ENCODE peak calls at places on chromosome 3, in five cellular contexts. K, H, N, W and P are unnamed samples.

GRCh38 chr3:36444909-36445308 is 64.6 kb downstream of the STAC start:
- DNase-seq in K (no peak), H (peak; percentile 59), N (no peak), W (no peak), P (no peak)

GRCh38 chr3:27666708-27667107 is 55.4 kb downstream of the EOMES start:
- DNase-seq in K (peak; percentile 83), H (peak; percentile 88), N (peak; percentile 59), W (no peak), P (peak; percentile 53)

GRCh38 chr3:9901967-9902366 is 681 bp upstream of the IL17RE start:
- DNase-seq in K (no peak), H (no peak), N (no peak), W (no peak), P (no peak)

GRCh38 chr3:41249318-41249717 is 50.0 kb downstream of the CTNNB1 start:
- DNase-seq in K (no peak), H (no peak), N (no peak), W (no peak), P (no peak)

GRCh38 chr3:61452536-61452991 is 108.8 kb upstream of the PTPRG start:
- DNase-seq in K (no peak), H (peak; percentile 60), N (no peak), W (no peak), P (no peak)

GRCh38 chr3:23644099-23644498 is 161.7 kb upstream of the UBE2E1 start:
- DNase-seq in K (no peak), H (no peak), N (no peak), W (no peak), P (no peak)

GRCh38 chr3:188257384-188257961 is 103.5 kb downstream of the LPP start:
- DNase-seq in K (no peak), H (no peak), N (no peak), W (no peak), P (no peak)

GRCh38 chr3:187646906-187647660 is 23.1 kb downstream of the SST start:
- DNase-seq in K (no peak), H (no peak), N (no peak), W (no peak), P (no peak)

GRCh38 chr3:172124271-172124670 is 84.9 kb downstream of the FNDC3B start:
- DNase-seq in K (no peak), H (no peak), N (no peak), W (no peak), P (no peak)

GRCh38 chr3:158742861-158743260 is 10.6 kb upstream of the RARRES1 start:
- DNase-seq in K (no peak), H (peak; percentile 68), N (no peak), W (no peak), P (no peak)

GRCh38 chr3:167936010-167936409 is 159.7 kb downstream of the GOLIM4 start:
- DNase-seq in K (peak; percentile 37), H (no peak), N (no peak), W (no peak), P (no peak)

GRCh38 chr3:27279153-27279552 is 90.0 kb downstream of the NEK10 start:
- DNase-seq in K (no peak), H (peak; percentile 21), N (no peak), W (no peak), P (peak; percentile 23)

GRCh38 chr3:186842426-186843038 is at the start of gene ADIPOQ:
- DNase-seq in K (no peak), H (no peak), N (no peak), W (no peak), P (no peak)

GRCh38 chr3:27509376-27509775 is 25.2 kb upstream of the SLC4A7 start:
- DNase-seq in K (no peak), H (no peak), N (no peak), W (no peak), P (no peak)

GRCh38 chr3:188779537-188779936 is 392.2 kb upstream of the TPRG1 start:
- DNase-seq in K (no peak), H (no peak), N (no peak), W (no peak), P (no peak)

GRCh38 chr3:123267821-123268220 is 66.1 kb downstream of the SEC22A start:
- DNase-seq in K (no peak), H (no peak), N (no peak), W (no peak), P (no peak)

GRCh38 chr3:123169492-123169929 is 32.2 kb upstream of the SEC22A start:
- DNase-seq in K (no peak), H (no peak), N (no peak), W (no peak), P (no peak)

GRCh38 chr3:69781593-69781992 is 42.3 kb downstream of the MITF start:
- DNase-seq in K (no peak), H (no peak), N (no peak), W (no peak), P (no peak)

GRCh38 chr3:155112661-155113389 is 32.7 kb downstream of the MME start:
- DNase-seq in K (no peak), H (no peak), N (no peak), W (no peak), P (no peak)

GRCh38 chr3:13706886-13707285 is 158.0 kb downstream of the FBLN2 start:
- DNase-seq in K (no peak), H (no peak), N (no peak), W (no peak), P (peak; percentile 17)

GRCh38 chr3:159828542-159828943 is 160.1 kb upstream of the IL12A start:
- DNase-seq in K (no peak), H (peak; percentile 84), N (no peak), W (no peak), P (no peak)

GRCh38 chr3:78823434-78823833 is 944.4 kb downstream of the ROBO1 start:
- DNase-seq in K (no peak), H (no peak), N (no peak), W (no peak), P (no peak)

GRCh38 chr3:57910988-57911387 is 97.2 kb upstream of the FLNB start:
- DNase-seq in K (no peak), H (peak; percentile 39), N (no peak), W (no peak), P (no peak)

GRCh38 chr3:161395613-161396012 is 24.3 kb upstream of the SPTSSB start:
- DNase-seq in K (no peak), H (no peak), N (no peak), W (no peak), P (no peak)

GRCh38 chr3:30222436-30222835 is 384.0 kb upstream of the TGFBR2 start:
- DNase-seq in K (no peak), H (peak; percentile 58), N (no peak), W (no peak), P (no peak)

GRCh38 chr3:976021-976420 is 116.8 kb upstream of the CNTN6 start:
- DNase-seq in K (no peak), H (no peak), N (no peak), W (no peak), P (no peak)

GRCh38 chr3:197516517-197516889 is 39.3 kb downstream of the BDH1 start:
- DNase-seq in K (no peak), H (peak; percentile 87), N (peak; percentile 57), W (no peak), P (no peak)

GRCh38 chr3:134364061-134364935 is 9.9 kb downstream of the AMOTL2 start:
- DNase-seq in K (peak; percentile 95), H (peak; percentile 99), N (peak; percentile 95), W (peak; percentile 91), P (peak; percentile 82)

GRCh38 chr3:10614160-10614559 is 108.8 kb upstream of the ATP2B2 start:
- DNase-seq in K (no peak), H (no peak), N (no peak), W (no peak), P (no peak)

GRCh38 chr3:73068419-73068818 is 7.0 kb downstream of the EBLN2 start:
- DNase-seq in K (no peak), H (no peak), N (no peak), W (no peak), P (no peak)

GRCh38 chr3:185981621-185982020 is 43.8 kb upstream of the TRA2B start:
- DNase-seq in K (no peak), H (no peak), N (no peak), W (no peak), P (no peak)

GRCh38 chr3:69370156-69370944 is 15.5 kb downstream of the FRMD4B start:
- DNase-seq in K (peak; percentile 92), H (peak; percentile 75), N (no peak), W (peak; percentile 21), P (peak; percentile 46)

GRCh38 chr3:185207931-185208746 is 45.7 kb downstream of the EHHADH start:
- DNase-seq in K (no peak), H (peak; percentile 30), N (peak; percentile 23), W (no peak), P (no peak)

GRCh38 chr3:22594990-22595389 is 608.1 kb upstream of the UBE2E2 start:
- DNase-seq in K (no peak), H (no peak), N (no peak), W (no peak), P (no peak)

GRCh38 chr3:100590114-100590839 is 19.1 kb upstream of the ADGRG7 start:
- DNase-seq in K (no peak), H (peak; percentile 88), N (peak; percentile 47), W (peak; percentile 35), P (no peak)

GRCh38 chr3:49607105-49607591 is 52.9 kb downstream of the BSN start:
- DNase-seq in K (no peak), H (no peak), N (no peak), W (no peak), P (no peak)